ENCODE peak calls at places on chromosome 4, in five cellular contexts. K, X, C, M and P are unnamed samples.

GRCh38 chr4:136713140-136713539 is 819.2 kb downstream of the PCDH18 start:
- DNase-seq in X (no peak), M (no peak), K (no peak), C (no peak), P (no peak)

GRCh38 chr4:913280-913618 is 18.9 kb downstream of the GAK start:
- DNase-seq in M (no peak), K (no peak), X (no peak), C (no peak), P (no peak)

GRCh38 chr4:37697566-37697965 is 11.4 kb upstream of the RELL1 start:
- DNase-seq in C (no peak), M (no peak), X (no peak), K (no peak), P (no peak)

GRCh38 chr4:6162885-6163284 is 37.5 kb downstream of the JAKMIP1 start:
- DNase-seq in C (no peak), K (peak; percentile 86), M (no peak), X (no peak), P (no peak)

GRCh38 chr4:304987-305680 is at the start of gene ZNF732:
- DNase-seq in K (peak; percentile 88), M (no peak), X (no peak), C (peak; percentile 10), P (peak; percentile 57)

GRCh38 chr4:146520894-146521542 is 722 bp downstream of the SLC10A7 start:
- DNase-seq in C (peak; percentile 51), K (peak; percentile 20), X (no peak), M (peak; percentile 71), P (no peak)

GRCh38 chr4:62670509-62670908 is 1470.4 kb downstream of the ADGRL3 start:
- DNase-seq in C (no peak), M (no peak), K (peak; percentile 3), X (no peak), P (no peak)

GRCh38 chr4:169440446-169440845 is 169.7 kb upstream of the SH3RF1 start:
- DNase-seq in X (no peak), K (no peak), C (no peak), M (no peak), P (no peak)

GRCh38 chr4:101958547-101958946 is 168.0 kb downstream of the BANK1 start:
- DNase-seq in K (no peak), X (no peak), M (no peak), C (no peak), P (peak; percentile 33)

GRCh38 chr4:85398276-85398675 is 76.7 kb upstream of the ARHGAP24 start:
- DNase-seq in X (no peak), M (no peak), K (no peak), C (no peak), P (no peak)

GRCh38 chr4:109589605-109590004 is 29.6 kb downstream of the MCUB start:
- DNase-seq in K (no peak), X (no peak), M (no peak), C (no peak), P (no peak)

GRCh38 chr4:74667944-74668343 is 126.4 kb downstream of the BTC start:
- DNase-seq in M (no peak), X (no peak), C (no peak), K (no peak), P (no peak)

GRCh38 chr4:147590249-147590920 is 26.8 kb upstream of the TMEM184C start:
- DNase-seq in M (peak; percentile 31), C (peak; percentile 50), X (peak; percentile 54), K (peak; percentile 67), P (no peak)

GRCh38 chr4:71062436-71062835 is 69.0 kb downstream of the DCK start:
- DNase-seq in X (no peak), K (no peak), C (no peak), M (no peak), P (no peak)

GRCh38 chr4:42596918-42597317 is 60.0 kb downstream of the ATP8A1 start:
- DNase-seq in K (no peak), X (no peak), C (no peak), M (no peak), P (no peak)

GRCh38 chr4:82773049-82773448 is 25.5 kb downstream of the SCD5 start:
- DNase-seq in M (no peak), K (no peak), C (no peak), X (no peak), P (no peak)

GRCh38 chr4:23602720-23603119 is 287.1 kb downstream of the PPARGC1A start:
- DNase-seq in K (no peak), X (no peak), C (no peak), M (no peak), P (no peak)

GRCh38 chr4:42750091-42750490 is 93.2 kb upstream of the ATP8A1 start:
- DNase-seq in C (no peak), X (no peak), M (no peak), K (peak; percentile 39), P (no peak)

GRCh38 chr4:44760142-44760898 is 34.0 kb upstream of the GNPDA2 start:
- DNase-seq in K (peak; percentile 15), M (peak; percentile 7), X (peak; percentile 19), C (peak; percentile 13), P (peak; percentile 1)
- TF ChIP-seq JUND in K (no peak), M (no peak), X (no peak), C (no peak), P (no peak)

DNA sequence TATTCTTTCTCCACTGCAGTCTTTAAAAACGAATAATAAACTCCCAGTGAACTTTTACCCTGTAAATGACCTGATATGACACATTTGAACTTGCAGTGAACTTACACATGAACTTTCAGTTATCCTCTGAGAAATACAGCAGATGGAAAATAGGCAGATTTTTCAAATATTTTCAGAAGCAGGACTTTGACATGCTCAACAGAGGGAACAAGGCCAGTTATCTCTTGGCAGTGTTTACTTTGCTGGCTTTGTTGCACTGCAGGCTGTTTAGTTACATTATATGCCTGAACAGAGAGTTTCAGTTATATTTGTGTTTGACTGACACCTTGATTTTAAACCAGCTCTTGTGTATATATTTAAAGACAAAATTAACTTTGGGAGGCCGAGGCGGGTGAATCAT is 47.6 kb upstream of the FGG start:
- DNase-seq in X (no peak), K (no peak), C (no peak), M (peak; percentile 96), P (no peak)
- TF ChIP-seq JUND in X (no peak), K (no peak), C (no peak), M (no peak), P (no peak)

GRCh38 chr4:152803541-152803940 is 23.8 kb downstream of the ARFIP1 start:
- DNase-seq in X (no peak), K (no peak), C (no peak), M (no peak), P (no peak)

GRCh38 chr4:152805071-152805650 is 25.4 kb downstream of the ARFIP1 start:
- DNase-seq in K (no peak), M (no peak), C (no peak), X (no peak), P (no peak)

GRCh38 chr4:152806492-152807125 is 26.9 kb downstream of the ARFIP1 start:
- DNase-seq in K (no peak), C (no peak), X (no peak), M (peak; percentile 34), P (no peak)

GRCh38 chr4:152807294-152807829 is 27.6 kb downstream of the ARFIP1 start:
- DNase-seq in K (no peak), C (no peak), M (no peak), X (no peak), P (no peak)

GRCh38 chr4:152805818-152806217 is 26.1 kb downstream of the ARFIP1 start:
- DNase-seq in X (no peak), C (no peak), K (no peak), M (no peak), P (no peak)
- TF ChIP-seq JUND in X (no peak), C (no peak), K (no peak), M (no peak), P (no peak)

DNA sequence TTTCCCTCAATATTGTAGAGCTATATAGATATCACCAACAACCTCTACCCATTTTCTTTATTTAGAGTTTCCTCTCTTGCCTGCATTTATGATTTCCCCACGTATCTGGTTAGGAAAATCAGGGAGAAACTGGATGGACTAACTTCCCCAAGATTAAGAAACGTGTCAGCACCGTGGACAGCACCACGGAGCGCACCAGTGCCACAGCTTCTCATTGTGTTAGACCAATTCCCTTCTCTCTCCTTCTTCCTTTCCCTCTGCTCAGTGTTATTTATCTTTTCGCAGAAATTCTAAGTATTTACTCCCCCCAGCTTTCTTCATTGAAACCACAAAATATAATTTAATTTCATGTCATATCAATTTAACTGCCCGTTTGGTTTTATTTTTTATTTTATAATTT is 568.6 kb upstream of the BOD1L1 start:
- DNase-seq in C (no peak), K (no peak), X (no peak), M (no peak), P (peak; percentile 5)
- TF ChIP-seq JUND in C (no peak), K (no peak), X (no peak), M (no peak), P (no peak)

GRCh38 chr4:41349021-41349420 is 92.3 kb downstream of the UCHL1 start:
- DNase-seq in K (no peak), X (no peak), C (no peak), M (no peak), P (no peak)

DNA sequence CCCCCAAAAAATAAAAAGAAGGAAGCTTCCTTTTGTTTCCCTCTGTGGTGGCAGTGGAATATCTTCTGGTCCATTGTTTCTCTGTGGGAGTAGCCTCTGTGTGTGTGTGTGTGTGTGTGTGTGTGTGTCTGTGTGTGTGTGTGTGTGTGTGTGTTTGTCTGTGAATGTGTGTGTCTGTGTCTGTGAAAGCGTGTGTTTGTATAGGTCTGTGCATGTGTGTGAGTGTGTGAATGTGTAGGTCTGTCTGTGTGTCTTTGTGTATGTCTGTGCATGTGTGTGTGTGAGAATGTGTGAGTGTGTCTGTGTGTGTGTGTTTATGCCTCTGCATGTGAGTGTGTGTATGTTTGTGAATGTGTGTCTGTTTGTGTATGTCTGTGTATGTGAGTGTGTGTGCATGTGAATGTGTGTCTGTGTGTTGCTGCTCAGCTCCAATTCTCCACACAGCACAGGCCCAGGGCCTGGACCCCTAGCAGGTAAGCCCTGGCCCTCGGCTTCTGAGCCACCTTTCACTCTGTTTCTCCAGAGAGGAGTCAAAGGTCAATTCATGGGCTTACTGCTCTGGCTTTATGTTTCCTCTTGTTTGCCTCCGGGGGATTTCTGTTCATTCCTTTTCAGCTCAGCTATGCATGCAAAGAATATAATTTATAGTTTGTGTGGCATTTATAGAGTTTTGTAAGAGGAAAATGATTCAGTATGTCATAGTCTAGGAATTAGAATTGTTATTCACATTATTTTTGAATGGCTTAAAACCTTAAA is 89.8 kb downstream of the UCHL1 start:
- DNase-seq in K (no peak), M (no peak), C (no peak), X (no peak), P (peak; percentile 24)
- TF ChIP-seq JUND in K (no peak), M (no peak), C (no peak), X (no peak), P (no peak)